ENCODE peak calls at places on chromosomes 13 and 19, in four cellular contexts. J is heart right ventricle, B is ovary, U is lower lobe of right lung. S is an unnamed sample.

GRCh38 chr13:58919551-58919950 is 1244.2 kb downstream of the DIAPH3 start:
- DNase-seq in J (no peak), B (no peak), U (no peak), S (no peak)

GRCh38 chr13:27168870-27169525 is 2.6 kb downstream of the USP12 start:
- DNase-seq in J (no peak), B (no peak), U (no peak), S (no peak)

GRCh38 chr13:67643656-67644055 is 413.5 kb upstream of the PCDH9 start:
- DNase-seq in J (no peak), B (no peak), U (no peak), S (no peak)

GRCh38 chr19:46692918-46693722 is 23.8 kb downstream of the PRKD2 start:
- DNase-seq in J (no peak), B (no peak), U (no peak), S (no peak)

GRCh38 chr13:83752141-83752540 is 130.1 kb downstream of the SLITRK1 start:
- DNase-seq in J (no peak), B (no peak), U (no peak), S (no peak)

GRCh38 chr19:45498411-45499195 is at the start of gene PPM1N:
- DNase-seq in J (no peak), B (peak), U (no peak), S (no peak)

GRCh38 chr13:113555141-113555540 is 29.4 kb upstream of the TFDP1 start:
- DNase-seq in J (no peak), B (no peak), U (peak), S (peak)

GRCh38 chr19:28972144-28972543 is 240.8 kb downstream of the UQCRFS1 start:
- DNase-seq in J (no peak), B (no peak), U (no peak), S (no peak)

GRCh38 chr13:50376895-50377575 is 361.8 kb downstream of the KCNRG start:
- DNase-seq in J (no peak), B (no peak), U (no peak), S (no peak)

GRCh38 chr19:3494051-3494450 is 6.4 kb downstream of the DOHH start:
- DNase-seq in J (no peak), B (no peak), U (no peak), S (no peak)

GRCh38 chr19:38303517-38304351 is at the start of gene C19orf33:
- DNase-seq in J (peak), B (no peak), U (peak), S (no peak)

GRCh38 chr19:47445937-47446402 is 25.7 kb downstream of the SLC8A2 start:
- DNase-seq in J (no peak), B (no peak), U (peak), S (peak)

GRCh38 chr13:83414393-83414792 is 467.9 kb downstream of the SLITRK1 start:
- DNase-seq in J (no peak), B (no peak), U (no peak), S (no peak)

GRCh38 chr13:31046711-31047279 is 114.3 kb downstream of the TEX26 start:
- DNase-seq in J (peak), B (peak), U (no peak), S (no peak)

GRCh38 chr13:23985846-23986245 is 88.5 kb upstream of the C1QTNF9B start:
- DNase-seq in J (no peak), B (no peak), U (no peak), S (no peak)

GRCh38 chr19:55641376-55642152 is 762 bp downstream of the ZNF580 start:
- DNase-seq in J (no peak), B (no peak), U (no peak), S (peak)

GRCh38 chr19:38685666-38686529 is 38.4 kb downstream of the ACTN4 start:
- DNase-seq in J (no peak), B (no peak), U (no peak), S (no peak)

GRCh38 chr19:18832331-18833140 is 777 bp downstream of the UPF1 start:
- DNase-seq in J (no peak), B (no peak), U (no peak), S (no peak)

GRCh38 chr19:47210689-47211316 is 20.2 kb downstream of the BBC3 start:
- DNase-seq in J (peak), B (peak), U (peak), S (peak)

GRCh38 chr19:48556163-48556562 is 4.2 kb downstream of the SULT2B1 start:
- DNase-seq in J (no peak), B (no peak), U (no peak), S (no peak)

DNA sequence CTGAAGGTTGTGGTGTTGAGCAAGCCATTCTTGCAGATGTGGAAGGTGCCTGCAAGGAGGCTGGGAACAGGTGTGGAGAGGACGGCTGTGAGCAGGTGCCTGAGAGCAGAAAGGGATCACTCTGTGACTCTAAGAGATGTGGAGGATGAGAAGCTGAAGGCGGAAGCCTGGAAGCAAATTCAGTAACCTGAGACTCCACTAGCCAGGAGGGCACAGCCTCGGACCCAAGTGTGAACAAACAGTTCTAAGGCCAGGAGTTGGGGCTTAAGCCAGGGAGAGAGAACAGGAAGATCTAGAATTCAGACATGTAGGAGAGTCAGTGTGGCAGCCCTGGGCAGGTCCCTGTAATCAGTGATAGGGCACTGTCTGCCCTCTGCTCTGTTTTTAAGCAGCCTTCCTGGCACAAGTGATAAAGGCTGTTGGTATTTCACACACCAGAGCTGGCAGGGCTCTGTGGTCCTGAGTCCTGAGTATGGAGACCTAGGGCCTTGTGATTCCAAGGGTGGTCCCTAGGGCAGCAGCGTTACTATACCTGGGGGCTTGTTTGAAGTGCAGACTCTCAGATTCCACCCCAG is 131.3 kb downstream of the SLC7A1 start:
- DNase-seq in J (peak), B (no peak), U (no peak), S (no peak)
- TF ChIP-seq CTCF in J (no peak), B (no peak), U (no peak), S (no peak)

GRCh38 chr19:15115762-15116615 is 8.8 kb downstream of the SYDE1 start:
- DNase-seq in J (no peak), B (no peak), U (no peak), S (no peak)

GRCh38 chr19:15113245-15114152 is 6.3 kb downstream of the SYDE1 start:
- DNase-seq in J (no peak), B (no peak), U (no peak), S (no peak)

GRCh38 chr19:15116856-15117255 is 9.7 kb downstream of the SYDE1 start:
- DNase-seq in J (no peak), B (no peak), U (no peak), S (no peak)

GRCh38 chr19:15114153-15114540 is 6.9 kb downstream of the SYDE1 start:
- DNase-seq in J (no peak), B (no peak), U (no peak), S (no peak)

GRCh38 chr19:15115080-15115479 is 7.9 kb downstream of the SYDE1 start:
- DNase-seq in J (peak), B (peak), U (no peak), S (no peak)
- H3K27ac ChIP-seq in J (peak), B (no peak), U (no peak), S (no peak)

DNA sequence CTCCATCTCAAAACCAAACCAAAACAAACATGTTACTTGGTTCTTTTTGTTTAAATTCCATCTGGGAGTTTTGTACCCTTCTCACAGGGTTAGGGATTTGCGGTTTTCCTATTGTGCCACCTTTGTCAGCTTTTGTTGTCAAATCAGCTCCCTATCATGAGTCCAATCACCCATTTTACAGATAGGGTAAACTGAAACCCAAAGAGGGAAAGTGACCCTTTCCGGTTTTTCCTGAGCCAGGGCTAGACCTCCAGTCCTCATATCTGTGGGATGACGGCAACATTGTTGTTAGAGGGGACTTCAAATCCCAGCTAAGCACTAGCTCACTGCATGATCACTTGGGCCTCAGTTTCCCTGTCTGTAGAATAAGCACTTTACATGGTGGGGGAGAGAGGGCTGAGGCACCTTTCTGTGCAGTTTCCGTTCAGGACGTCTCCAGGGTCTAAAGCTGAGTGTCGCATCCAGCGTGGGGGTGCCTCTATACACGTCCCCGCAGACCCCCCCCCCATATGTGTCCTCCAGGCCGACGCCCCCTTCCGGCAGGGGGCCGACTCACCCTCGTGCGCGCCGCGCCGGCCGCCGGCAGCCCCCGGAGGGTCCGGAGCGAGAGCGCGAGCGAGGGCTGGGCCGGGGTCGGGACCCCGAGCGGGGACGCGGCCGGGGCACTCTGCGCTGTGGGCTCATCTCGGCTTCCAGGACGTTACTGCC is 3.9 kb downstream of the CCDC194 start:
- DNase-seq in J (no peak), B (no peak), U (no peak), S (no peak)
- H3K4me3 ChIP-seq in J (peak), B (peak), U (peak), S (no peak)

DNA sequence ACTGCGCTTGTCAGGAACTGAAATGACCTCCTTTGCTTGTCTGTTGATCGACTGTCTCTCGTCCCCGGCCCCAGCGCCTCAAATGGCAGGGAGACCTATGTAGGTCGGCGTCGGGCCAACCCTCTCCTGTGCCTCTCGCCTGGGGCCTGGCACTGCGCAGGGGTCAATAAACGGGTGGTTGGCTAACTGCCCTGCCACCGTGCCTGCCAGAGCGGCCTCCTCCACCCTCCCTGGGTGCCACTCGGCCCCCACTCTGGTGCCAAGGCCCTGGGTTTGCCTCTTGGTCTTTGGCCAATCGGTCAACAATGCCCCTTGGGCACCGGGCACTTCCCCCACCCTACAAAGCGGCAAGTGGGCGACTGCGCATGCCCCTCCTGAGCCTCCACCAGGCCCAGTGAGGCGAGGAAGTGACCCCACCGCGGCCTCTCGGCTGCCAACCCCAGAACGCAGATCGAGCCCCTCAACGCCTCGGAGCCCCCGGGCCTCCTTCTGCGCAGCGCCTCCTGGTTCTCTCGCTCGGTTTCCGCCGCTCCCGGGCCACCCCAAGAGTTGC is 1.1 kb downstream of the KEAP1 start:
- DNase-seq in J (peak), B (peak), U (peak), S (peak)
- TF ChIP-seq CTCF in J (no peak), B (no peak), U (no peak), S (no peak)

GRCh38 chr19:20259615-20260014 is 92.6 kb downstream of the ZNF486 start:
- DNase-seq in J (no peak), B (no peak), U (no peak), S (no peak)
- H3K27ac ChIP-seq in J (no peak), B (no peak), U (no peak), S (no peak)